ENCODE peak calls at places on chromosomes 5 and 9, in four cellular contexts. D, I, J and Q are unnamed samples. For H3K4me1, the result is how much of the 10 kb centered on the place peaks cover.

GRCh38 chr5:42745426-42745825 is 11.2 kb upstream of the CCDC152 start:
- DNase-seq in J (no peak), I (no peak), D (no peak), Q (no peak)

GRCh38 chr5:2355859-2356258 is 395.6 kb downstream of the IRX2 start:
- DNase-seq in D (no peak), J (no peak), I (no peak), Q (no peak)

GRCh38 chr5:73274870-73275756 is 102.1 kb downstream of the TMEM174 start:
- DNase-seq in D (no peak), I (no peak), J (peak), Q (no peak)

GRCh38 chr5:130135506-130135905 is 231.2 kb downstream of the CHSY3 start:
- DNase-seq in D (no peak), J (no peak), I (no peak), Q (no peak)

GRCh38 chr5:113202904-113203716 is 226.5 kb downstream of the DCP2 start:
- DNase-seq in J (peak), D (no peak), I (peak), Q (peak)

GRCh38 chr5:60649288-60649917 is 50.6 kb downstream of the DEPDC1B start:
- DNase-seq in J (no peak), I (no peak), D (no peak), Q (no peak)

GRCh38 chr5:154967419-154968024 is 26.6 kb downstream of the MRPL22 start:
- DNase-seq in I (no peak), J (no peak), D (no peak), Q (no peak)

GRCh38 chr5:43515678-43516048 is 715 bp upstream of the C5orf34 start:
- DNase-seq in J (no peak), I (no peak), D (no peak), Q (no peak)

GRCh38 chr9:79300153-79300552 is 271.6 kb upstream of the TLE4 start:
- DNase-seq in I (no peak), J (no peak), D (no peak), Q (no peak)

GRCh38 chr5:123132330-123132729 is 43.3 kb downstream of the PRDM6 start:
- DNase-seq in J (no peak), I (no peak), D (no peak), Q (no peak)

GRCh38 chr9:93132946-93133640 is 958 bp downstream of the NINJ1 start:
- DNase-seq in D (peak), I (peak), J (peak), Q (no peak)

GRCh38 chr5:58963821-58964220 is 380.9 kb downstream of the RAB3C start:
- DNase-seq in I (no peak), J (no peak), D (no peak), Q (no peak)

GRCh38 chr9:21991039-21991959 is 2.9 kb downstream of the CDKN2A start:
- DNase-seq in D (no peak), J (no peak), I (no peak), Q (no peak)

GRCh38 chr5:163033656-163034055 is 403.7 kb upstream of the CCNG1 start:
- DNase-seq in D (no peak), J (no peak), I (no peak), Q (no peak)

GRCh38 chr5:88682797-88683496 is 200.0 kb downstream of the MEF2C start:
- DNase-seq in D (no peak), J (no peak), I (no peak), Q (no peak)

GRCh38 chr5:141001466-141001853 is 35.2 kb downstream of the PCDHAC2 start:
- DNase-seq in D (no peak), I (no peak), J (no peak), Q (no peak)

GRCh38 chr5:110321117-110321516 is 405.4 kb downstream of the TMEM232 start:
- DNase-seq in D (no peak), J (no peak), I (no peak), Q (no peak)

GRCh38 chr5:180109920-180110319 is 38.4 kb upstream of the RNF130 start:
- DNase-seq in J (no peak), D (peak), I (no peak), Q (no peak)

GRCh38 chr5:68449380-68449779 is 233.8 kb downstream of the PIK3R1 start:
- DNase-seq in I (no peak), D (no peak), J (no peak), Q (peak)

GRCh38 chr5:52800394-52801213 is 12.9 kb downstream of the ITGA1 start:
- DNase-seq in J (peak), I (peak), D (peak), Q (peak)

GRCh38 chr5:127536687-127537086 is 19.2 kb downstream of the PRRC1 start:
- DNase-seq in I (no peak), D (no peak), J (no peak), Q (no peak)

GRCh38 chr5:68181039-68181599 is 34.4 kb upstream of the PIK3R1 start:
- DNase-seq in D (no peak), I (no peak), J (no peak), Q (no peak)

GRCh38 chr5:150672237-150672883 is 11.3 kb downstream of the MYOZ3 start:
- DNase-seq in D (peak), J (peak), I (peak), Q (no peak)

GRCh38 chr5:175201393-175201792 is 242.6 kb downstream of the DRD1 start:
- DNase-seq in I (no peak), J (no peak), D (no peak), Q (no peak)

GRCh38 chr5:40483316-40483715 is 196.4 kb upstream of the PTGER4 start:
- DNase-seq in D (no peak), I (no peak), J (no peak), Q (no peak)

GRCh38 chr5:32339198-32339597 is 26.5 kb upstream of the MTMR12 start:
- DNase-seq in D (no peak), J (no peak), I (no peak), Q (no peak)

GRCh38 chr9:127520941-127521918 is 69.9 kb downstream of the LRSAM1 start:
- DNase-seq in I (peak), J (no peak), D (no peak), Q (peak)

GRCh38 chr5:147547730-147548129 is 37.9 kb upstream of the DPYSL3 start:
- DNase-seq in J (no peak), D (no peak), I (no peak), Q (no peak)

GRCh38 chr9:132268725-132269352 is 85.9 kb downstream of the SETX start:
- DNase-seq in I (peak), J (peak), D (peak), Q (peak)

GRCh38 chr5:79535477-79536192 is 21.7 kb upstream of the HOMER1 start:
- DNase-seq in I (no peak), J (no peak), D (no peak), Q (no peak)

GRCh38 chr5:131769961-131770360 is 26.9 kb downstream of the FNIP1 start:
- DNase-seq in I (no peak), D (no peak), J (no peak), Q (no peak)

GRCh38 chr5:54024466-54024865 is 285.9 kb downstream of the ARL15 start:
- DNase-seq in I (no peak), D (no peak), J (no peak), Q (no peak)

GRCh38 chr5:181120311-181120710 is 10.7 kb downstream of the OR2V1 start:
- DNase-seq in I (no peak), J (no peak), D (no peak), Q (no peak)

GRCh38 chr9:134536101-134536900 is 105.3 kb upstream of the COL5A1 start:
- DNase-seq in J (no peak), D (peak), I (no peak), Q (no peak)

GRCh38 chr5:65825388-65826328 is 100.7 kb upstream of the ERBIN start:
- DNase-seq in J (no peak), I (no peak), D (no peak), Q (no peak)

GRCh38 chr9:31210982-31211570 is 1173.4 kb upstream of the ACO1 start:
- DNase-seq in I (no peak), J (no peak), D (peak), Q (no peak)

GRCh38 chr5:81241001-81241400 is 7.9 kb downstream of the CKMT2 start:
- DNase-seq in J (no peak), D (no peak), I (no peak), Q (no peak)

GRCh38 chr9:132074736-132075135 is 4.9 kb downstream of the MED27 start:
- DNase-seq in D (no peak), J (no peak), I (no peak), Q (no peak)

GRCh38 chr9:104843644-104844226 is 79.8 kb downstream of the NIPSNAP3B start:
- DNase-seq in I (no peak), D (no peak), J (no peak), Q (no peak)

GRCh38 chr5:128965011-128965637 is at the start of gene SLC27A6:
- DNase-seq in D (peak), J (peak), I (peak), Q (no peak)

DNA sequence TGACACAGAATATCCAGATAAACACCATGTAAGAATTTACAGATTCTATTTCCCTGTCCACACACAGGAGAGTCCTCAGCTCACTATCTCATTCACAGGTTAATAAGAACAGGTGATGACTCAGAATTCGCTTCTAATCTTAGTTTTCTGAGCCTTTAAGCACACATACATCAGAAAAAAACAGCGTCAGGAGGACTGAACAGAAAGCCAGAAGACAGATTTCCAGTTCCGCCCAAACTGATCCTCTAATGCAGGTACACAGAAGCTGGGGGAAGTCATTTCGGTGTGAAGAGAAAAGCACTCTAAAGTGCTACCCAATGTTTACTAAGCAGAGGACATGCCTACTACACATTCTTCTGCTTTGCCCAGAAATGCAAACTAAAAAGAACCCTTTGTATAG is 1.6 kb downstream of the CEMIP2 start:
- DNase-seq in I (no peak), J (no peak), D (no peak), Q (no peak)
- TF ChIP-seq POLR2A in I (no peak), J (no peak), D (no peak), Q (peak)

GRCh38 chr9:136624184-136624951 is 38.3 kb upstream of the EGFL7 start:
- DNase-seq in D (peak), J (no peak), I (no peak), Q (peak)
- H3K4me1 ChIP-seq in D (half or more), J (under half), I (under half), Q (under half)

GRCh38 chr5:96661841-96662724 is at the start of gene CAST:
- DNase-seq in I (peak), J (peak), D (peak), Q (peak)
- TF ChIP-seq POLR2A in I (no peak), J (peak), D (peak), Q (peak)

DNA sequence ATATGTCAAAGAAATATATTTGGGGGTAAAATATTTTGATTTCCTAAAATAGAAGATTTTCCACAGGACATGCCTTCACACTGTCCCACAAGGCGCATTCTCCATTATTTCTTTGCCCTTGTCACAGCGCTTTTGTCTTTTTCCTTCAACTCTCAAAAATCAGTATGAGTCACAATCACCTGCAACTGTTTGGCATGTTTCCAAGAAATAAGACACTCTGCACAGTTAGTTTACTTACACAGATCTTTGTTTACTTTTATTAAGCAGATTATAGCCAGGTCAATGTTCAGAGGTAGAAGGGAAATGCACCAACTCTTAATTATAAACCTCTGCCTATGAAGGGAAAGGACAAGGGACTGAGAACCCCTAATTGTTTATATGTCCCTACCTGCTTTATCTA is 9.5 kb downstream of the CEMIP2 start:
- DNase-seq in D (no peak), I (no peak), J (no peak), Q (no peak)
- H3K4me1 ChIP-seq in D (half or more), I (under half), J (under half), Q (under half)

DNA sequence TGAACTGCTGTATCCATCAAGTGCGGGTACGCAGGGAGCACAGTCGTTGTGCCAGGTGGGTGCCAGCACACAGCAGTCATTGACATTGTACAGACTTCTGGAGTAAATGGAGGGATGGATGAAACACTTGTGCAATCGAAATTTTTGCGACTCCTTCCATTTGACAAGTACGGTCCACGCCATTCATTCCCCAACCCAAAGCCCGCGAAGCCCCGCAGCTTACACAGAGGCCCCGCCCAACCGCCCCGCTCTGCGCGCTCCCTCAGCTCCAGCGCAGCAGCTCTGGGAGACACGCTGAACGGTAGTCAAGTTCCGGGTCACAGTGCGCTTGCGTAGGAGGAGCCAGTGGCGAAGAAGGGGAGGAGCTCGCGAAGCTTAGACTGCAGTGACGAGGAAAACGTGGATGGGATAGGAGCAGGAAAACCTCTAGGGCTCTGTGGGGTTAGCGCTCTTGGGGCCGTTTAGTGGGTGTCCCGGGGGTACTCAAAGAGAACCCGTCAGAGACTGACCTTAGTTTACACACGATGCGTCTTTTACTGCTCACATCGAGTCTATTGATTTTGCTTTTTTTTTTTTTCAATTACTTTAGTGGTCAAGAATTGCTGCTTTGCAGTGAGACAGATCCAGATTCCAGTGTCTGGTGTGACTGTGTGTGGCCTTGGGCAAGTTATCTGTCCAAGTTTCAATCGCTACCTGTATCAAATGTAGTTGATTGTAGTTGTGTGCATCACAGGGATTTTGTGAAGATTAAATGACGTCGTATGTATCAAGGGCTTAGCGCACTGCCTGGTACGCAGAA is 15.3 kb upstream of the MSANTD3 start:
- DNase-seq in D (peak), I (peak), J (peak), Q (peak)
- TF ChIP-seq POLR2A in D (no peak), I (no peak), J (no peak), Q (peak)

GRCh38 chr5:137215780-137216179 is 283.3 kb downstream of the SPOCK1 start:
- DNase-seq in J (no peak), I (no peak), D (no peak), Q (no peak)

GRCh38 chr5:137216976-137217598 is 282.0 kb downstream of the SPOCK1 start:
- DNase-seq in I (no peak), J (no peak), D (no peak), Q (no peak)

GRCh38 chr5:137212471-137212870 is 286.7 kb downstream of the SPOCK1 start:
- DNase-seq in I (no peak), D (no peak), J (no peak), Q (no peak)

GRCh38 chr5:137215261-137215660 is 283.9 kb downstream of the SPOCK1 start:
- DNase-seq in J (no peak), D (no peak), I (no peak), Q (no peak)

DNA sequence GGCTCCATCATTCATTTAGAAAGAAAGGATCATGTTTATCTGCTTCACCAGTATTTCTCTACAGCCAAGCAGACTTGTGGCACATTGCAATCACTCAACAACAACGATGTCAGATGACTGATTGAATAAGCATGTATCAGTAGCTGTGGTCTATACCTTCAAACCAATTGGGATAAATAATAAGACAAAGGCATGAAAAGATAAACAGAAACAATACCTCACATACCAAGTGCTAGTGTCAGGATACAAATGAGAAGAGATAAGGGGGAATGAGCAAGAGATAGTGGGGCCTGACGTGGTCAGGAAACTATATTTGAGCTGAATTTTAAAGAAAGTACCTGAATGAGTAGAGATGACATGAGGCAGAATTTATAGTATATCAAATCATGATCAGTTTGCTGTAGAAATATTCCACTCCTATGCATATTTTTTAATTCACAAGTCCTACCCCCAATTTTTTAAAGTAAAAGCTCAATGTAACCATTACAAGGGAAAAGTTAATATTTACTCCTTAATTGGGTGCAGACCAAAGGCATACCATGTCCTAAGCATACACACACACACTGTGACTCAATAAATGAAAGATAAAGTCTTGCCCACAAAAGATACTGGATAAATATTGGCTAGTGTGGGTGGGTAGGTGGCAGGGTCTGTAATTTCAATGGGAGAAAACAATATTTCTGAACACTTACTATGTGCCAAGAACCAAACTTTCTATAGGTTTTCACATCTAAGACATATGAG is 284.5 kb downstream of the SPOCK1 start:
- DNase-seq in D (no peak), J (no peak), I (no peak), Q (no peak)
- H3K4me1 ChIP-seq in D (under half), J (under half), I (under half), Q (under half)

GRCh38 chr5:15499528-15500325 is at the start of gene FBXL7:
- DNase-seq in D (peak), I (peak), J (peak), Q (peak)
- TF ChIP-seq POLR2A in D (peak), I (no peak), J (peak), Q (peak)